ENCODE peak calls at places on chromosomes 7 and 10, in seven cellular contexts. P is fibroblast of pulmonary artery, N is fibroblast of mammary gland, Z is GM06990, I is AG09319, F is endothelial cell, K is colonic mucosa. R is an unnamed sample.

GRCh38 chr7:131897016-131897789 is 340.8 kb upstream of the PODXL start:
- DNase-seq in Z (no peak), N (peak; percentile 54), K (peak; percentile 20), F (no peak), I (no peak), P (peak; percentile 44), R (peak; percentile 82)

GRCh38 chr10:43197834-43198681 is 59.8 kb downstream of the CSGALNACT2 start:
- DNase-seq in F (peak; percentile 60), Z (no peak), N (no peak), K (no peak), P (no peak), I (no peak), R (no peak)

GRCh38 chr10:110609592-110609991 is 34.5 kb upstream of the RBM20 start:
- DNase-seq in P (no peak), I (no peak), K (no peak), F (no peak), Z (no peak), N (no peak), R (no peak)

GRCh38 chr10:119131512-119132240 is 27.8 kb downstream of the DENND10 start:
- DNase-seq in K (peak; percentile 22), I (no peak), P (peak; percentile 73), F (no peak), Z (peak; percentile 46), N (peak; percentile 45), R (no peak)

GRCh38 chr7:156140447-156140846 is 328.2 kb upstream of the SHH start:
- DNase-seq in I (no peak), P (no peak), F (no peak), N (no peak), Z (no peak), K (no peak), R (no peak)

GRCh38 chr10:129467346-129468119 is 492 bp downstream of the MGMT start:
- DNase-seq in K (peak; percentile 26), I (no peak), Z (no peak), F (no peak), N (peak; percentile 11), P (peak; percentile 24), R (no peak)

GRCh38 chr10:19107406-19107805 is 58.8 kb downstream of the MALRD1 start:
- DNase-seq in I (no peak), F (no peak), Z (no peak), P (no peak), K (no peak), N (no peak), R (no peak)

GRCh38 chr10:49162063-49162462 is 26.1 kb downstream of the TMEM273 start:
- DNase-seq in F (no peak), N (peak; percentile 37), Z (no peak), I (no peak), P (no peak), K (no peak), R (no peak)

GRCh38 chr10:47402681-47403301 is 18.7 kb upstream of the ZNF488 start:
- DNase-seq in F (no peak), K (peak; percentile 33), P (peak; percentile 89), I (peak; percentile 49), Z (no peak), N (peak; percentile 87), R (peak; percentile 87)

GRCh38 chr10:116989439-116989838 is 15.5 kb downstream of the SHTN1 start:
- DNase-seq in N (no peak), P (no peak), I (no peak), F (peak; percentile 11), Z (no peak), K (no peak), R (no peak)

GRCh38 chr7:44489955-44490350 is 505 bp downstream of the NUDCD3 start:
- DNase-seq in K (peak; percentile 70), I (no peak), F (no peak), P (peak; percentile 31), Z (no peak), N (peak; percentile 55), R (no peak)

GRCh38 chr10:89390875-89391576 is 1.4 kb upstream of the IFIT1 start:
- DNase-seq in Z (no peak), K (peak; percentile 19), F (no peak), P (no peak), I (no peak), N (no peak), R (no peak)

GRCh38 chr7:73703225-73703624 is 16.2 kb downstream of the STX1A start:
- DNase-seq in F (no peak), K (no peak), P (no peak), N (no peak), I (no peak), Z (no peak), R (no peak)
- TF ChIP-seq CTCF in F (no peak), K (no peak), P (no peak), N (no peak), I (no peak), Z (no peak), R (no peak)

DNA sequence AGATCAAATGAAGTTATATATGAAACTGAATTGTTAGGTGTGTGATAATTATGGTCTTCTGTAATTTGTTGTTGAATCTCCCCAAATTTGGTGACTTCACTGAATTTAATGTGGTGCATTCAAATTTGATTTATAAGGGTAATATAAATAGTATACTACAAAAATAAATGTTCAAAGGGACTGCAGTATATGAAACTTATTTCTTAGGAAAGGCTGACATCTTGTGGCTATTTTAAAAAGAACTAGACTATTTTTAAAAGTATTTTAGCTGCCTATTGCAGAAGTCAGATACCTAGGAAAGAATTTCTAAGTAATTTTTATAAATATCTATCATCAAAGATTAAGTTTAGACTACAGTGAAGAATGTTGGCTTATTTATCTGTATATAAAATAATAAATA is 36.6 kb downstream of the ATRNL1 start:
- DNase-seq in F (no peak), Z (peak; percentile 11), N (peak; percentile 43), K (no peak), P (peak; percentile 62), I (no peak), R (no peak)
- TF ChIP-seq CTCF in F (peak; percentile 55), Z (peak; percentile 8), N (no peak), K (peak; percentile 19), P (peak; percentile 16), I (peak; percentile 13), R (peak; percentile 63)

GRCh38 chr10:78764846-78765430 is 303.8 kb upstream of the ZMIZ1 start:
- DNase-seq in Z (no peak), K (no peak), I (no peak), P (no peak), N (no peak), F (no peak), R (no peak)

GRCh38 chr10:78768041-78768569 is 300.7 kb upstream of the ZMIZ1 start:
- DNase-seq in P (no peak), N (no peak), K (no peak), Z (no peak), I (no peak), F (no peak), R (no peak)

GRCh38 chr10:78764436-78764835 is 304.3 kb upstream of the ZMIZ1 start:
- DNase-seq in K (no peak), I (no peak), P (no peak), N (no peak), Z (no peak), F (no peak), R (no peak)

GRCh38 chr10:78763651-78764395 is 304.9 kb upstream of the ZMIZ1 start:
- DNase-seq in Z (peak; percentile 22), I (no peak), F (no peak), K (no peak), P (no peak), N (no peak), R (no peak)

GRCh38 chr10:78765726-78766335 is 302.9 kb upstream of the ZMIZ1 start:
- DNase-seq in P (no peak), Z (no peak), I (no peak), K (no peak), N (no peak), F (no peak), R (no peak)
- TF ChIP-seq CTCF in P (no peak), Z (no peak), I (no peak), K (no peak), N (no peak), F (no peak), R (no peak)

DNA sequence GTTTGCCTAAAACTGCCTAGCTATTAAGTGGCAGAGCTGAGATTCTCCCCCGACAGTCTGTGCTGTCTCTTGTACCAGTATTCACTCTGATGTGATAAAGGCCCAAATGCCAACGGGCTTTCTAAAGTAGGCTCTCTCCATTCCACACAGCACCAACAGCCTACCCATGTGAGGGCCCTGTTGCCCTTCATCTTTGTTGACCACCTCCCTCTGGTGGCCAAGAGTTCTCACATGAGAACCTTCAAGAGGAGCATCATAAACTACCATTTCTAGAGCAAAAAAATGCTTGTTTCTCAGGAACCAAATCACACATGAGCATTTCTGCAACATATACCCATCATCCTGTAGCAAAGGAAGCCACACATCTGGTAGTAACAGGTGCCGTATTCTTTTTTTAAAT is 185.8 kb downstream of the GRM8 start:
- DNase-seq in P (no peak), F (no peak), I (no peak), N (no peak), K (no peak), Z (no peak), R (no peak)
- TF ChIP-seq CTCF in P (no peak), F (peak; percentile 28), I (no peak), N (no peak), K (no peak), Z (peak; percentile 27), R (no peak)

DNA sequence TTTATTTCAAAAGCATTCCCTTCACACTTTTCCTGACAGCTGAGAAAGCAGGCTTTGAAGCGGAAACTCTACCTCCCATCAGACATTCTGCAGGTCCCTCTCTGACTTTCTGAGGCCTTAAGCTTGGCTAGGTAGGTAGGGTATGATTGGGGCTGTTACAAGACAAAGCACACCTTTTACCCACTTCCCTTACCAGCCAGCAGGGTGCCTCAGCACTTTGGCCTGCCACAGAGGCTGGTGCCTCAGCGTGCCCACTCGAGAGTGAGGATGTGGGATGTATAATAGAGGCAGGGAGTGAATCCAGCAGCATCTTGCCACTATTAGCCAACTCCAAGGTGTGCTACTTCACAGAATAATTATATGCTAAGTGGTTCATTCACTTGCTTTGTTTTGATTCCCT is 70.3 kb upstream of the PDE1C start:
- DNase-seq in F (no peak), I (no peak), N (no peak), Z (no peak), K (no peak), P (no peak), R (no peak)
- TF ChIP-seq CTCF in F (no peak), I (no peak), N (no peak), Z (peak; percentile 13), K (no peak), P (peak; percentile 2), R (no peak)

GRCh38 chr7:134694299-134694698 is 47.6 kb downstream of the BPGM start:
- DNase-seq in N (no peak), Z (no peak), I (no peak), P (no peak), K (no peak), F (peak; percentile 35), R (no peak)
- TF ChIP-seq CTCF in N (peak; percentile 35), Z (peak; percentile 31), I (peak; percentile 33), P (peak; percentile 41), K (no peak), F (peak; percentile 51), R (peak; percentile 52)

R was measured in osteocyte.